ENCODE peak calls at places on chromosomes 11 and 22, in four cellular contexts. K is omental fat pad; Z is left cardiac atrium; X is CD4-positive, CD25-positive, alpha-beta regulatory T cell. G is an unnamed sample.

GRCh38 chr11:68256331-68256741 is 15.4 kb downstream of the C11orf24 start:
- DNase-seq in K (no peak), Z (no peak), X (no peak), G (no peak)

GRCh38 chr22:44168206-44168605 is 12.5 kb upstream of the PARVG start:
- DNase-seq in Z (no peak), K (no peak), X (no peak), G (no peak)

GRCh38 chr22:48050836-48051235 is 1288.4 kb downstream of the TBC1D22A start:
- DNase-seq in Z (no peak), X (no peak), K (no peak), G (no peak)

GRCh38 chr11:104526006-104526405 is 362.1 kb upstream of the PDGFD start:
- DNase-seq in K (no peak), X (no peak), Z (no peak), G (no peak)

GRCh38 chr22:31951201-31952093 is 7.1 kb downstream of the YWHAH start:
- DNase-seq in Z (no peak), X (no peak), K (no peak), G (no peak)

GRCh38 chr22:44182591-44183588 is 2.2 kb downstream of the PARVG start:
- DNase-seq in X (peak; percentile 81), K (no peak), Z (peak; percentile 54), G (peak; percentile 51)

GRCh38 chr11:65108469-65109123 is 3.1 kb upstream of the TM7SF2 start:
- DNase-seq in Z (no peak), K (no peak), X (no peak), G (no peak)

GRCh38 chr11:118295834-118296454 is 8.6 kb upstream of the CD3E start:
- DNase-seq in Z (no peak), X (peak; percentile 77), K (no peak), G (peak; percentile 38)

GRCh38 chr22:49330421-49331222 is 497.1 kb downstream of the BRD1 start:
- DNase-seq in Z (no peak), K (no peak), X (no peak), G (no peak)

GRCh38 chr11:32643526-32643925 is 59.9 kb downstream of the EIF3M start:
- DNase-seq in K (no peak), Z (no peak), X (no peak), G (no peak)

GRCh38 chr11:9089061-9089460 is 2.3 kb downstream of the SCUBE2 start:
- DNase-seq in X (no peak), Z (no peak), K (no peak), G (no peak)

GRCh38 chr11:65498042-65498726 is 661 bp upstream of the MALAT1 start:
- DNase-seq in Z (peak; percentile 51), X (peak; percentile 82), K (peak; percentile 46), G (peak; percentile 73)

GRCh38 chr11:31237819-31238771 is 131.4 kb downstream of the DCDC1 start:
- DNase-seq in Z (no peak), X (no peak), K (no peak), G (no peak)

GRCh38 chr22:26763633-26764295 is 106.4 kb downstream of the MIAT start:
- DNase-seq in Z (no peak), K (no peak), X (no peak), G (no peak)

GRCh38 chr22:35308480-35308945 is 8.8 kb downstream of the TOM1 start:
- DNase-seq in X (peak; percentile 54), K (no peak), Z (no peak), G (no peak)

GRCh38 chr22:23520875-23521441 is 59.1 kb downstream of the IGLL1 start:
- DNase-seq in K (no peak), X (no peak), Z (peak; percentile 55), G (no peak)

GRCh38 chr11:76215946-76216345 is 9.6 kb upstream of the WNT11 start:
- DNase-seq in Z (no peak), K (no peak), X (no peak), G (no peak)

GRCh38 chr22:46935506-46936377 is 173.3 kb downstream of the TBC1D22A start:
- DNase-seq in K (no peak), Z (no peak), X (no peak), G (no peak)

GRCh38 chr11:34161812-34162506 is 56.5 kb downstream of the NAT10 start:
- DNase-seq in X (peak; percentile 15), Z (no peak), K (no peak), G (peak; percentile 30)

GRCh38 chr11:3219281-3219892 is 774 bp upstream of the MRGPRG start:
- DNase-seq in Z (no peak), X (no peak), K (no peak), G (no peak)

GRCh38 chr11:8060146-8060719 is 20.8 kb upstream of the TUB start:
- DNase-seq in Z (no peak), X (no peak), K (no peak), G (no peak)

GRCh38 chr22:40654522-40655167 is 18.1 kb upstream of the MRTFA start:
- DNase-seq in X (no peak), Z (peak; percentile 48), K (no peak), G (no peak)

GRCh38 chr11:70503201-70503877 is 105.0 kb downstream of the CTTN start:
- DNase-seq in X (no peak), K (no peak), Z (no peak), G (no peak)

GRCh38 chr11:114195981-114196731 is 100.0 kb upstream of the NNMT start:
- DNase-seq in Z (no peak), K (no peak), X (peak; percentile 42), G (no peak)

GRCh38 chr22:21687685-21688259 is 22.0 kb downstream of the PPIL2 start:
- DNase-seq in X (no peak), Z (no peak), K (no peak), G (no peak)

GRCh38 chr11:19458231-19458630 is 217.5 kb upstream of the E2F8 start:
- DNase-seq in Z (no peak), K (no peak), X (no peak), G (no peak)

GRCh38 chr11:30107899-30108298 is 91.1 kb upstream of the KCNA4 start:
- DNase-seq in Z (no peak), X (no peak), K (no peak), G (no peak)

GRCh38 chr22:42236848-42237247 is 33.6 kb downstream of the TCF20 start:
- DNase-seq in X (no peak), K (no peak), Z (no peak), G (no peak)

GRCh38 chr22:47151064-47151463 is 388.6 kb downstream of the TBC1D22A start:
- DNase-seq in K (no peak), X (no peak), Z (no peak), G (no peak)

GRCh38 chr11:2582958-2583604 is 116.7 kb downstream of the KCNQ1OT1 start:
- DNase-seq in X (no peak), Z (peak; percentile 15), K (peak; percentile 2), G (no peak)

GRCh38 chr11:111361874-111362273 is 17.2 kb downstream of the POU2AF1 start:
- DNase-seq in X (no peak), K (no peak), Z (no peak), G (no peak)

GRCh38 chr11:32307449-32307848 is 127.9 kb downstream of the WT1 start:
- DNase-seq in Z (no peak), K (no peak), X (no peak), G (no peak)